ENCODE peak calls at places on chromosomes 6 and 20, in six cellular contexts. B is SHP77; U is NCI-H774; O is HFFc6; D is tibial artery; J is effector CD4-positive, alpha-beta T cell. T is an unnamed sample.

GRCh38 chr6:135503703-135504475 is 6.3 kb upstream of the AHI1 start:
- DNase-seq in B (no peak), U (no peak), O (no peak), D (no peak), J (no peak), T (no peak)

GRCh38 chr6:41167173-41167963 is 4.5 kb upstream of the TREM2 start:
- DNase-seq in B (no peak), U (no peak), O (no peak), D (no peak), J (no peak), T (no peak)

GRCh38 chr6:166400181-166400580 is 17.4 kb upstream of the MPC1 start:
- DNase-seq in B (no peak), U (no peak), O (no peak), D (no peak), J (no peak), T (no peak)

GRCh38 chr6:161434921-161435411 is 161.1 kb upstream of the AGPAT4 start:
- DNase-seq in B (no peak), U (no peak), O (peak; percentile 62), D (no peak), J (no peak), T (no peak)

GRCh38 chr6:7062445-7063162 is 45.2 kb upstream of the RREB1 start:
- DNase-seq in B (no peak), U (peak; percentile 28), O (no peak), D (no peak), J (no peak), T (no peak)

GRCh38 chr20:59455392-59456341 is 148.7 kb upstream of the PHACTR3 start:
- DNase-seq in B (no peak), U (peak; percentile 28), O (no peak), D (no peak), J (no peak), T (peak; percentile 5)

GRCh38 chr6:161954699-161955276 is 680.9 kb upstream of the AGPAT4 start:
- DNase-seq in B (no peak), U (no peak), O (no peak), D (no peak), J (no peak), T (no peak)

GRCh38 chr6:169452117-169452868 is 198.6 kb upstream of the THBS2 start:
- DNase-seq in B (no peak), U (no peak), O (peak; percentile 90), D (peak; percentile 85), J (no peak), T (no peak)

GRCh38 chr6:34237316-34237721 is 646 bp downstream of the HMGA1 start:
- DNase-seq in B (no peak), U (peak; percentile 15), O (no peak), D (no peak), J (peak; percentile 31), T (peak; percentile 27)

GRCh38 chr20:54397292-54398155 is 77.9 kb upstream of the DOK5 start:
- DNase-seq in B (no peak), U (no peak), O (no peak), D (no peak), J (no peak), T (no peak)

GRCh38 chr6:39330476-39330875 is 8.0 kb upstream of the KCNK16 start:
- DNase-seq in B (no peak), U (no peak), O (no peak), D (no peak), J (no peak), T (no peak)

GRCh38 chr20:25987073-25987927 is 290.6 kb upstream of the ZNF337 start:
- DNase-seq in B (peak; percentile 35), U (peak; percentile 15), O (peak; percentile 18), D (no peak), J (no peak), T (peak; percentile 71)

GRCh38 chr20:45425561-45425960 is 9.6 kb downstream of the PIGT start:
- DNase-seq in B (no peak), U (no peak), O (no peak), D (no peak), J (no peak), T (no peak)

T was measured in naive thymus-derived CD4-positive, alpha-beta T cell.